ENCODE peak calls at places on chromosomes 13 and 19, in four cellular contexts. J is fibroblast of mammary gland, C is PC-3, Y is heart right ventricle. V is an unnamed sample.

GRCh38 chr13:87680298-87680697 is 9.1 kb downstream of the SLITRK5 start:
- DNase-seq in Y (no peak), C (peak), J (no peak), V (no peak)

GRCh38 chr13:74573654-74574053 is 439.4 kb upstream of the KLF12 start:
- DNase-seq in Y (peak), C (no peak), J (no peak), V (no peak)

GRCh38 chr13:108961542-108962125 is 332.2 kb downstream of the MYO16 start:
- DNase-seq in C (peak), Y (no peak), J (peak), V (no peak)

GRCh38 chr19:40592170-40592569 is 9.0 kb upstream of the LTBP4 start:
- DNase-seq in Y (no peak), C (peak), J (peak), V (no peak)

GRCh38 chr13:51453959-51454703 is 1.3 kb upstream of the INTS6 start:
- DNase-seq in C (peak), Y (peak), J (peak), V (no peak)

GRCh38 chr13:52738719-52739467 is 727 bp downstream of the CNMD start:
- DNase-seq in C (no peak), J (no peak), Y (no peak), V (peak)

GRCh38 chr13:99062593-99062992 is 84.7 kb upstream of the DOCK9 start:
- DNase-seq in C (peak), J (no peak), Y (peak), V (no peak)

GRCh38 chr19:1445932-1446712 is 3.8 kb upstream of the APC2 start:
- DNase-seq in C (peak), J (no peak), Y (no peak), V (peak)

GRCh38 chr19:17526922-17527321 is 15.5 kb downstream of the PGLS start:
- DNase-seq in C (no peak), J (no peak), Y (no peak), V (no peak)

GRCh38 chr13:101116381-101116780 is 299.9 kb downstream of the NALCN start:
- DNase-seq in C (no peak), J (no peak), Y (no peak), V (no peak)

GRCh38 chr19:23949611-23950010 is 34.9 kb downstream of the ZNF726 start:
- DNase-seq in Y (no peak), J (peak), C (no peak), V (no peak)

GRCh38 chr13:41514853-41515395 is 57.6 kb downstream of the RGCC start:
- DNase-seq in C (no peak), Y (no peak), J (no peak), V (no peak)

GRCh38 chr13:44932850-44933251 is 56.4 kb downstream of the NUFIP1 start:
- DNase-seq in J (peak), C (peak), Y (no peak), V (no peak)

GRCh38 chr13:111897846-111898215 is 169.1 kb upstream of the SOX1 start:
- DNase-seq in Y (no peak), C (no peak), J (no peak), V (no peak)

GRCh38 chr13:113926951-113927660 is 46.8 kb downstream of the C13orf46 start:
- DNase-seq in C (no peak), Y (peak), J (no peak), V (no peak)

GRCh38 chr13:79866436-79866835 is 385.5 kb downstream of the NDFIP2 start:
- DNase-seq in J (no peak), Y (no peak), C (no peak), V (no peak)

GRCh38 chr19:53875602-53876340 is 6.2 kb upstream of the PRKCG start:
- DNase-seq in J (no peak), C (no peak), Y (no peak), V (no peak)

GRCh38 chr13:38888309-38888708 is 102.3 kb downstream of the STOML3 start:
- DNase-seq in C (peak), J (peak), Y (no peak), V (no peak)

GRCh38 chr19:2474232-2475017 is 1.5 kb upstream of the GADD45B start:
- DNase-seq in Y (peak), J (peak), C (peak), V (peak)

GRCh38 chr13:110396913-110397379 is 89.9 kb downstream of the COL4A2 start:
- DNase-seq in C (peak), Y (peak), J (peak), V (no peak)

GRCh38 chr19:18266863-18267686 is 7.2 kb downstream of the IQCN start:
- DNase-seq in Y (no peak), C (no peak), J (no peak), V (no peak)

GRCh38 chr13:37667631-37668161 is 69.1 kb upstream of the POSTN start:
- DNase-seq in J (peak), Y (no peak), C (no peak), V (no peak)
- TF ChIP-seq CTCF in J (no peak), Y (no peak), C (no peak), V (no peak)

DNA sequence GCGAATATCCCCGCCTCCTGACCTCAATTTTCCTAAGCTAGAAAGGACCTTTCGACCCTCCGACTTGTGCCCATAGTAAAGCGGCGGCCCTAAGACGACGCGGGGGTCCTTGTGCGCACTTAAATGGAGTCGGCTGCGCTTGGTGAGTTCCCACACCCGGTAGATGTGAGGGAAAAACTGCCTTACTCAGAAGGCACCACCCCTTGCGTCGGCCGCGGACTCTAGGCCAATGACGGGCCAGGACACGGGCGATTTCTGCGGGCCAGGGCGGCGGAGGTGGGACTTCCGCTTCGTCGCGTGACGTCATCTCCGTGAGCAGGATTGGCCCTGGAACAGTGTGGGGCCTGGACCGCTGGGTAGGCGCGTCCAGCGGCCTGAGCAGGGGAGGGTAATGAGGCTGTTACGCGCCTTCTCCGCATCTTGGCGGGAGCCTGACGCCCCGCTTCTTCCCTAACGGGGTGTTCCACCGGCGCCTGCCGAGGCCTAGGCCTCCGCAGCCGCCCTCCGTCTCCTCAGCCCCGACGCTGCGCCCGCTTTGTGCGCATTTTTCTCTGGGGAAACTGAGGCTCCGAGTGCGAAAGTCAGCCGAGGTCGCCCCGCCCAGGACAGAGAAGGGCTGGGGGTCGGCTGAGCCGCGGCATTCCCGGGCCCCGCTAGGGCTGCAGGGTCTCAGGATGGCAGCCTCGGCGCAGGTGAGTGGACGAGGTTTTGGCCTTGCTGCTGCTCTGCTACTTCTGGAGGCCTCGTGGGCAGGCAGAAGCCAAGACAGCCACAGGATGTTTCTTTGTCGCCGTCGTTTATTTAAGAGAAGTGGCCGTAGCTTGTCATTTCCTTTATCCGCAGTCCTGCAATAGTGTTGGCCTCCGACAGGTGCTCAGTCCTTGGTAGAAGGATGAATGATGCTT is at the start of gene ZNF543:
- DNase-seq in J (peak), Y (peak), C (peak), V (peak)
- TF ChIP-seq CTCF in J (no peak), Y (no peak), C (no peak), V (no peak)

DNA sequence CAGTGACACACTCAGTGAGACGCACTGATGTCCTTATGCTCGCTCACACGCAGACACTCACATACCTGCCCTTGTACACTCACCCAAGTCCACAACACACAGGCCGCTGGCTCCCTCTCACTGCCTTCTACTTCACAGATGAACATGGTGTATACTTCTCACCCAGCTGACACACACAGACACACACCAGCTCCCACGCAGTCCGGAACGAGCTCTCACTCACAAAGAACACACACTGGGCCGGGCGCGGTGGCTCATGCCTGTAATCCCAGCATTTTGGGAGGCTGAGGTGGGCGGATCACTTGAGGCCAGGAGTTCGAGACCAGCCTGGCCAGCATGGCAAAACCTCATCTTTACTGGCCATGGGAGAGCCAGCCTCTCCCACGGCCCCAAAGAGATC is 31.6 kb downstream of the CCL25 start:
- DNase-seq in C (no peak), J (no peak), Y (no peak), V (no peak)
- TF ChIP-seq CTCF in C (no peak), J (no peak), Y (no peak), V (no peak)

GRCh38 chr13:65677906-65678305 is 1552.2 kb downstream of the PCDH9 start:
- DNase-seq in C (no peak), Y (no peak), J (peak), V (no peak)
- TF ChIP-seq CTCF in C (no peak), Y (no peak), J (peak), V (no peak)

GRCh38 chr13:30017880-30018279 is 167.5 kb upstream of the UBL3 start:
- DNase-seq in C (no peak), J (no peak), Y (no peak), V (no peak)
- TF ChIP-seq CTCF in C (no peak), J (no peak), Y (no peak), V (peak)

V was measured in neural crest cell.